ENCODE peak calls at places on chromosomes 16 and 17, in eight cellular contexts. E is upper lobe of left lung, Z is Panc1, U is K562, D is HCT116, R is HepG2, H is GM12878, N is GM23338. T is an unnamed sample.
A peak's percentile ranks its signal among the peaks of the same experiment; 100 is the strongest.

GRCh38 chr16:346587-346986 is 5.9 kb downstream of the AXIN1 start:
- ATAC-seq in R (no peak), H (no peak), D (no peak), N (no peak), Z (no peak), E (peak; percentile 47), U (no peak), T (no peak)

GRCh38 chr17:64732336-64733006 is 70.4 kb upstream of the SMURF2 start:
- ATAC-seq in R (peak; percentile 43), H (no peak), E (no peak), N (no peak), Z (peak; percentile 67), D (peak; percentile 55), U (no peak), T (peak; percentile 28)

GRCh38 chr17:16040710-16041251 is 41.2 kb downstream of the TTC19 start:
- ATAC-seq in U (no peak), H (no peak), Z (no peak), D (no peak), E (no peak), R (peak; percentile 96), N (no peak), T (no peak)

GRCh38 chr17:74631468-74632195 is 8.1 kb upstream of the CD300E start:
- ATAC-seq in D (no peak), Z (peak; percentile 43), E (no peak), U (no peak), N (peak; percentile 32), R (no peak), H (peak; percentile 38), T (no peak)

GRCh38 chr17:52233176-52233575 is 74.7 kb upstream of the CA10 start:
- ATAC-seq in U (no peak), E (no peak), D (no peak), Z (no peak), N (no peak), H (no peak), R (no peak), T (no peak)

GRCh38 chr17:78356163-78356713 is 3.6 kb downstream of the SOCS3 start:
- ATAC-seq in R (no peak), D (no peak), N (peak; percentile 5), E (no peak), Z (no peak), U (peak; percentile 8), H (peak; percentile 66), T (no peak)

GRCh38 chr17:38672788-38673713 is 1.7 kb downstream of the EPOP start:
- ATAC-seq in R (no peak), U (no peak), H (no peak), E (no peak), D (no peak), Z (peak; percentile 7), N (peak; percentile 7), T (no peak)

GRCh38 chr17:46157443-46158107 is 35.7 kb downstream of the KANSL1 start:
- ATAC-seq in Z (no peak), D (no peak), E (no peak), R (no peak), U (no peak), N (no peak), H (no peak), T (peak; percentile 72)

GRCh38 chr16:69087161-69087581 is 18.3 kb upstream of the HAS3 start:
- ATAC-seq in H (no peak), E (peak; percentile 55), Z (no peak), N (no peak), R (no peak), U (no peak), D (no peak), T (no peak)

GRCh38 chr17:59424331-59424730 is 92.9 kb downstream of the YPEL2 start:
- ATAC-seq in Z (no peak), N (no peak), R (no peak), D (no peak), E (no peak), U (no peak), H (no peak), T (no peak)

GRCh38 chr17:7903154-7904103 is 12.7 kb downstream of the RNF227 start:
- ATAC-seq in Z (no peak), D (no peak), N (peak; percentile 65), R (no peak), E (no peak), H (no peak), U (no peak), T (no peak)

GRCh38 chr17:180380-181212 is 854 bp downstream of the DOC2B start:
- ATAC-seq in N (peak; percentile 39), R (peak; percentile 19), D (peak; percentile 50), U (no peak), H (no peak), Z (peak; percentile 20), E (no peak), T (no peak)

GRCh38 chr17:40298726-40299125 is 10.3 kb upstream of the RARA start:
- ATAC-seq in E (no peak), Z (no peak), N (no peak), U (no peak), H (no peak), D (no peak), R (no peak), T (no peak)

GRCh38 chr17:78375401-78376079 is 2.9 kb upstream of the PGS1 start:
- ATAC-seq in N (no peak), R (peak; percentile 23), D (no peak), H (no peak), U (no peak), Z (peak; percentile 29), E (peak; percentile 68), T (peak; percentile 77)

GRCh38 chr16:84137287-84137686 is 7.7 kb downstream of the HSDL1 start:
- ATAC-seq in D (no peak), Z (no peak), E (no peak), R (no peak), U (no peak), H (no peak), N (no peak), T (no peak)

GRCh38 chr17:53141280-53141679 is 681.4 kb upstream of the KIF2B start:
- ATAC-seq in H (no peak), R (no peak), U (no peak), Z (no peak), D (no peak), N (no peak), E (no peak), T (no peak)

GRCh38 chr16:71645450-71645849 is 19.5 kb downstream of the MARVELD3 start:
- ATAC-seq in H (peak; percentile 77), U (peak; percentile 94), Z (peak; percentile 81), N (peak; percentile 76), D (peak; percentile 89), R (peak; percentile 90), E (no peak), T (no peak)

GRCh38 chr17:17454276-17454675 is 22.5 kb upstream of the MED9 start:
- ATAC-seq in N (no peak), R (no peak), H (no peak), E (no peak), D (no peak), Z (no peak), U (no peak), T (no peak)

GRCh38 chr17:8829036-8829941 is 30.1 kb upstream of the MFSD6L start:
- ATAC-seq in E (peak; percentile 26), Z (no peak), U (no peak), H (no peak), D (no peak), N (no peak), R (no peak), T (no peak)

GRCh38 chr16:57316390-57317017 is 32.0 kb upstream of the PLLP start:
- ATAC-seq in E (no peak), D (peak; percentile 30), Z (peak; percentile 79), U (no peak), R (no peak), H (no peak), N (no peak), T (peak; percentile 89)

GRCh38 chr17:80365983-80366382 is 49.0 kb upstream of the ENDOV start:
- ATAC-seq in H (no peak), Z (no peak), U (no peak), E (no peak), R (no peak), N (no peak), D (no peak), T (no peak)

GRCh38 chr17:3448059-3448630 is 14.5 kb upstream of the OR1E2 start:
- ATAC-seq in Z (no peak), H (no peak), R (no peak), U (no peak), D (peak; percentile 79), E (no peak), N (no peak), T (no peak)

GRCh38 chr17:71392715-71393567 is 727.9 kb upstream of the SOX9 start:
- ATAC-seq in H (no peak), D (no peak), N (no peak), U (no peak), Z (no peak), E (no peak), R (no peak), T (no peak)

GRCh38 chr17:36818134-36818825 is 119.0 kb upstream of the LHX1 start:
- ATAC-seq in E (no peak), R (no peak), Z (no peak), D (no peak), H (no peak), N (no peak), U (no peak), T (no peak)
- H3K27ac ChIP-seq in E (no peak overlapping the region), R (no peak overlapping the region), Z (no peak overlapping the region), D (no peak overlapping the region), H (no peak overlapping the region), N (no peak overlapping the region), U (no peak overlapping the region), T (no peak overlapping the region)

GRCh38 chr16:67951485-67951884 is 7.6 kb upstream of the LCAT start:
- ATAC-seq in N (no peak), U (no peak), R (no peak), H (no peak), Z (no peak), D (no peak), E (peak; percentile 6), T (no peak)
- TF ChIP-seq POLR2AphosphoS5 in N (no peak), U (no peak), R (no peak), H (no peak), Z (no peak), D (no peak), E (no peak), T (peak; percentile 26)

DNA sequence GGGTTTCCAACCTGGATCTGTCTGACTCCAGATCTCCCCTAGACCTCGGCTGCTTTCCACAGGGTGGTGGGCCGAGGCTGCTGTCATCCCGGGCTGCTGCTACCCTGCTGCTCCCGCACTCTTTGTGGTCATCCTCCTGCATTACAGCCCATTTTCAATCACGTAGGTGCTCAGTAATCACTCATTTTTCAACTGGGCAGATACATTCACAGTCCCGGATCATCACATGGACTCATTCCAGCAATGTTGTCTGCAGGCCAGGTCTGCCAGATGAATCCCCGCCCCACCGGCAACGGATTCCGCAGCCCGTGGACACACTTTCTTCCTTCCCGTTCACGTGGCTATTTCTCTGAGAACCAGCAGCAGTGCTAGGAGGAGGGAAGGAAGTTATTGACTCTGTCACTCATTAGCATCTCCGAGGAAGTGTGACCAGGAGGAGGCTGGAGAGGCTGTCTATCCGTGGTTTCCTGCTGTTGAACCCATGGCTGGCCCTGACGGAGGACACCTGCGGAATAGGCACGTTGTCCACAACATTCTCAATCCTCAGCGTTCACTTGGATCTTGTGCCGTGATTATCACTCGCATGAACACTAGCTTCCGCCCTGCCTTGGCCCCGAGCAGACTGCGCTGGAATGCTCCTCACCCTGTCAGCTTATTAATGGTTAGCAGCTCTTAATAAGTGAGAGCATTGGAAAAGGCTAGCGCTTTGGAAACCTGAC is 14.7 kb upstream of the ZCCHC14 start:
- ATAC-seq in Z (no peak), U (peak; percentile 48), R (peak; percentile 89), D (no peak), E (peak; percentile 44), N (peak; percentile 59), H (no peak), T (peak; percentile 63)
- H3K27ac ChIP-seq in Z (no peak overlapping the region), U (no peak overlapping the region), R (peak overlapping the region; percentile 40), D (no peak overlapping the region), E (no peak overlapping the region), N (no peak overlapping the region), H (no peak overlapping the region), T (peak overlapping the region; percentile 19)

GRCh38 chr16:30183961-30184429 is 593 bp downstream of the CORO1A start:
- ATAC-seq in E (no peak), N (no peak), R (no peak), H (peak; percentile 48), Z (peak; percentile 3), U (no peak), D (no peak), T (no peak)
- TF ChIP-seq POLR2AphosphoS5 in E (peak; percentile 14), N (no peak), R (no peak), H (peak; percentile 46), Z (no peak), U (no peak), D (no peak), T (no peak)